ENCODE peak calls at places on chromosomes 5 and 9, in five cellular contexts. I is PC-3, K is A549, J is MM.1S, W is fibroblast of lung. E is an unnamed sample.

GRCh38 chr5:54725391-54726280 is 208.1 kb downstream of the SNX18 start:
- DNase-seq in I (peak), K (no peak), J (no peak), W (no peak), E (no peak)

GRCh38 chr5:150945947-150946346 is 41.2 kb upstream of the ZNF300 start:
- DNase-seq in I (no peak), K (no peak), J (no peak), W (peak), E (no peak)

GRCh38 chr9:125990793-125991220 is 243.6 kb downstream of the PBX3 start:
- DNase-seq in I (no peak), K (no peak), J (no peak), W (no peak), E (no peak)

GRCh38 chr9:37350486-37351190 is 71.9 kb upstream of the GRHPR start:
- DNase-seq in I (no peak), K (no peak), J (no peak), W (no peak), E (no peak)

GRCh38 chr9:16321461-16322119 is 548.9 kb downstream of the BNC2 start:
- DNase-seq in I (peak), K (peak), J (no peak), W (peak), E (no peak)

GRCh38 chr9:25613709-25614108 is 64.5 kb downstream of the TUSC1 start:
- DNase-seq in I (no peak), K (no peak), J (no peak), W (no peak), E (no peak)

GRCh38 chr5:137309290-137309689 is 189.8 kb downstream of the SPOCK1 start:
- DNase-seq in I (no peak), K (no peak), J (no peak), W (no peak), E (no peak)

GRCh38 chr5:168088415-168089165 is 202.9 kb upstream of the WWC1 start:
- DNase-seq in I (no peak), K (no peak), J (no peak), W (no peak), E (no peak)

GRCh38 chr9:134220311-134220710 is 55.9 kb upstream of the RNU6ATAC start:
- DNase-seq in I (no peak), K (no peak), J (no peak), W (no peak), E (no peak)

GRCh38 chr5:134209477-134210240 is 16.2 kb downstream of the PPP2CA start:
- DNase-seq in I (no peak), K (no peak), J (no peak), W (no peak), E (no peak)

GRCh38 chr9:121123816-121124536 is 49.2 kb downstream of the CNTRL start:
- DNase-seq in I (no peak), K (no peak), J (no peak), W (no peak), E (no peak)

GRCh38 chr5:169641253-169641652 is 4.2 kb downstream of the DOCK2 start:
- DNase-seq in I (peak), K (no peak), J (no peak), W (no peak), E (no peak)
- H3K4me2 ChIP-seq in I (peak), K (no peak), J (no peak), W (no peak), E (peak)

DNA sequence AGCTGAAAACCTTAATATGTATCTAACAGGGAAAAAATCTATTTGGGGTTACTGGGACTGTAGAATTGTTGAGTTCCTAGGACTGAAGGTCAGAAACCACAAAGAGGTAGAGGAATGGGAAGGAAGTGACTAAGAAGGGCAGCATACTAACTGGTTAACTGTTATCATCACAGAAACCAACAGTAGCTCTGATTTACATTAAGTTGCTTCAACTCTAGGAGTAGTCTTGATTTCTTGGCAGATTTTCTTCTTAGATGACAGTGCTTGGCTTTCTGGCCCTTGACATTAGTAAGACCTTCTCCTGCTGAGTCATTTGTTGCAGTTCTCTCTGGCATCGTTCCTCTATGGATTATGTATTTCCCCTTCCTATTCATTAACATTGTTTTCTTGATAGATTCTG is 116.1 kb upstream of the RASA1 start:
- DNase-seq in I (peak), K (peak), J (no peak), W (peak), E (peak)
- TF ChIP-seq CTCF in I (no peak), K (no peak), J (no peak), W (no peak), E (no peak)

GRCh38 chr5:124703995-124704394 is 42.4 kb downstream of the ZNF608 start:
- DNase-seq in I (no peak), K (no peak), J (no peak), W (no peak), E (no peak)

GRCh38 chr5:124701873-124702272 is 44.6 kb downstream of the ZNF608 start:
- DNase-seq in I (no peak), K (no peak), J (no peak), W (no peak), E (no peak)

GRCh38 chr5:124700333-124700732 is 46.1 kb downstream of the ZNF608 start:
- DNase-seq in I (no peak), K (no peak), J (no peak), W (no peak), E (no peak)

GRCh38 chr5:124700930-124701458 is 45.4 kb downstream of the ZNF608 start:
- DNase-seq in I (no peak), K (no peak), J (no peak), W (no peak), E (no peak)

GRCh38 chr5:124702442-124703024 is 43.9 kb downstream of the ZNF608 start:
- DNase-seq in I (no peak), K (no peak), J (no peak), W (peak), E (no peak)
- H3K4me2 ChIP-seq in I (no peak), K (no peak), J (no peak), W (no peak), E (no peak)

GRCh38 chr9:93436655-93437407 is 14.7 kb upstream of the FAM120A start:
- DNase-seq in I (no peak), K (no peak), J (no peak), W (no peak), E (no peak)
- TF ChIP-seq CTCF in I (no peak), K (no peak), J (no peak), W (no peak), E (no peak)

DNA sequence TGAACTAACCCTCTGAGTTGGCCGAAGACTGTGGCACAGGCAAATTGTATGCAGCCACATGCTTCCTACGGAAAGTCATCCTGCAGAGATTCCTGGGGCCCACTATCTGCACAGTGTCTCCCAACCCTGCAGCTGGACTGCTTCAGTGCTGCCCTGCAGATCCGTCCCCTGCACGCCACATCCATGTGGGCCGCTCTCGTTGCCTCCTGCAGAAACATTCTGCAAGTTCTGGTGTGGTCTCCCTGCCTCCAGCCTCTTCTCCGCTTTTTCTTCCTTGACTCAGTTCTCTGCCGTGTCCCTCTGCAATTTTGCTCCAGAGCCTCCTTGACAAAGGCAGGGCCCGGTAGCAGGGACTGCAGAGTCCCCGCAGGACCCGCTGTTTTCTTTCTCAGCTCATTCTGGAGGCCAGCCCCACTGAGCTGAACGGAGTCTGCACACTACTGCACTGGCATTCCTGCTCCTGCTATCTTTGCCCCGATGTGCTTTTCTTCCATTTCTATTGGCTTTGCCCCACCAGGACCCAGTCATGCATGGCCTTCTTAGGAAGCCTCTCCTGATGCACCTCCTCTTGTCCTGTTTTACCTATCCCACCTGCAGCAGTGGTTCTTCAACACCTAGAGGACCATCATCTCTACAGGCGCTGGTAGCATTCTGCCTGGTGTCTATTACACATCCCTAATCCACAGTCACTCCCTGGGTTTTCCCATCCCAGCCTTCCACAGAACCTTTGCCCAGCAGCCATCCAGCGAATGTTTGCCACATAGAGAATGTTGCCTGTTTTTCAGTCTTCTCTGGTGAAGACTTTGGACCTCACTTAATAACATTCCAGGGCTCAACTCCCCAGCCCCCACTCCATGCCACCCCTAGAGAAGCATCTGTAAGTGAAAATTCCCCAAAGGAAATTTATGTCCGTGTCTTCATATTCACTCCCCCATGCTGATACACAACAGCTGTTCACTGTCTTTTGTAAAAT is 249.3 kb downstream of the AOPEP start:
- DNase-seq in I (no peak), K (no peak), J (no peak), W (no peak), E (no peak)
- H3K4me2 ChIP-seq in I (no peak), K (no peak), J (no peak), W (no peak), E (no peak)

GRCh38 chr9:84668204-84669007 is 1.1 kb upstream of the NTRK2 start:
- DNase-seq in I (peak), K (peak), J (peak), W (peak), E (no peak)
- TF ChIP-seq CTCF in I (peak), K (peak), J (peak), W (peak), E (no peak)

GRCh38 chr5:122738088-122738487 is 36.8 kb upstream of the SNX2 start:
- DNase-seq in I (peak), K (no peak), J (no peak), W (no peak), E (peak)

GRCh38 chr5:122741681-122742080 is 33.2 kb upstream of the SNX2 start:
- DNase-seq in I (no peak), K (no peak), J (no peak), W (no peak), E (no peak)

DNA sequence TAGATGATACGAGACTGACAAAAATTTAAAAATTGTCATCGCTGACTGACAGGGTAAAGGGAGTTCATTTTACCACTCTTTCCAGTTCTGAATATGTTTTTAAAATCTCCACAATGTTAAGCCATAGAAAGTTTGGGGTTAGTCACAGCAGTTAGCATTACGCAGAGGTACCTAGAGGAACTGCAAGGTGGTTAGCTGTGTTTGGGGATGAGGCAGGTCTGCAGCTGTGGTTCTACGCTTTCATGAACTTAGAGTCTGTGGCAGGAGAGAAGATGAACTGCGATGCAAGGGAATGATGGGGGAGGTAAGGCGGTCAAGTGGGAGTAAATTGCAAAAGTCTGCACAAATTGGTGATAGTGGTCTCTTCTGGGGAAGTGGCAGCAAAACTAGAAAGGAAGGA is 38.8 kb upstream of the SNX2 start:
- DNase-seq in I (no peak), K (no peak), J (no peak), W (no peak), E (no peak)
- H3K4me2 ChIP-seq in I (no peak), K (no peak), J (no peak), W (no peak), E (no peak)